ENCODE peak calls at places on chromosomes 2 and 18, in seven cellular contexts. One of them, this sample, is unnamed.

GRCh38 chr2:222598611-222599010 is 57.3 kb downstream of the FARSB start:
- DNase-seq in mesenchymal stem cell: no peak
- DNase-seq in tibial artery: no peak
- DNase-seq in pancreas: no peak
- DNase-seq in WERI-Rb-1: no peak
- DNase-seq in heart left ventricle: no peak
- DNase-seq in astrocyte: no peak
- DNase-seq in this sample: no peak

GRCh38 chr2:116132833-116133232 is 1681.7 kb upstream of the DDX18 start:
- DNase-seq in tibial artery: no peak
- DNase-seq in WERI-Rb-1: peak; percentile 32
- DNase-seq in pancreas: no peak
- DNase-seq in mesenchymal stem cell: no peak
- DNase-seq in astrocyte: no peak
- DNase-seq in heart left ventricle: no peak
- DNase-seq in this sample: no peak

GRCh38 chr18:76203552-76203951 is 291.5 kb downstream of the ZNF516 start:
- DNase-seq in WERI-Rb-1: no peak
- DNase-seq in heart left ventricle: no peak
- DNase-seq in pancreas: no peak
- DNase-seq in tibial artery: no peak
- DNase-seq in mesenchymal stem cell: no peak
- DNase-seq in astrocyte: peak; percentile 17
- DNase-seq in this sample: no peak

GRCh38 chr2:232502901-232503791 is 15.5 kb upstream of the ECEL1 start:
- DNase-seq in tibial artery: no peak
- DNase-seq in astrocyte: peak; percentile 22
- DNase-seq in WERI-Rb-1: no peak
- DNase-seq in pancreas: peak; percentile 16
- DNase-seq in mesenchymal stem cell: peak; percentile 37
- DNase-seq in heart left ventricle: no peak
- DNase-seq in this sample: peak; percentile 50

GRCh38 chr2:42102606-42103450 is 55.0 kb downstream of the PKDCC start:
- DNase-seq in WERI-Rb-1: no peak
- DNase-seq in heart left ventricle: peak; percentile 82
- DNase-seq in tibial artery: peak; percentile 78
- DNase-seq in astrocyte: peak; percentile 35
- DNase-seq in pancreas: peak; percentile 65
- DNase-seq in mesenchymal stem cell: no peak
- DNase-seq in this sample: peak; percentile 29

GRCh38 chr2:196482119-196483065 is 157.1 kb upstream of the CCDC150 start:
- DNase-seq in astrocyte: peak; percentile 55
- DNase-seq in pancreas: no peak
- DNase-seq in mesenchymal stem cell: peak; percentile 22
- DNase-seq in tibial artery: no peak
- DNase-seq in WERI-Rb-1: no peak
- DNase-seq in heart left ventricle: no peak
- DNase-seq in this sample: no peak

GRCh38 chr2:37344453-37345361 is at the start of gene QPCT:
- DNase-seq in astrocyte: peak; percentile 47
- DNase-seq in pancreas: peak; percentile 19
- DNase-seq in WERI-Rb-1: no peak
- DNase-seq in mesenchymal stem cell: peak; percentile 65
- DNase-seq in heart left ventricle: peak; percentile 47
- DNase-seq in tibial artery: peak; percentile 77
- DNase-seq in this sample: peak; percentile 53

GRCh38 chr2:238475034-238475433 is 48.3 kb downstream of the ASB1 start:
- DNase-seq in WERI-Rb-1: no peak
- DNase-seq in tibial artery: no peak
- DNase-seq in mesenchymal stem cell: no peak
- DNase-seq in pancreas: no peak
- DNase-seq in astrocyte: no peak
- DNase-seq in heart left ventricle: no peak
- DNase-seq in this sample: no peak

GRCh38 chr2:218005028-218005427 is 2.2 kb upstream of the TNS1 start:
- DNase-seq in astrocyte: no peak
- DNase-seq in mesenchymal stem cell: no peak
- DNase-seq in WERI-Rb-1: no peak
- DNase-seq in tibial artery: no peak
- DNase-seq in heart left ventricle: no peak
- DNase-seq in pancreas: no peak
- DNase-seq in this sample: no peak

GRCh38 chr18:62529597-62529996 is 6.8 kb downstream of the ZCCHC2 start:
- DNase-seq in pancreas: no peak
- DNase-seq in mesenchymal stem cell: no peak
- DNase-seq in astrocyte: no peak
- DNase-seq in heart left ventricle: no peak
- DNase-seq in WERI-Rb-1: no peak
- DNase-seq in tibial artery: no peak
- DNase-seq in this sample: no peak

GRCh38 chr2:55148269-55148668 is 83.8 kb downstream of the CLHC1 start:
- DNase-seq in mesenchymal stem cell: peak; percentile 84
- DNase-seq in tibial artery: no peak
- DNase-seq in heart left ventricle: no peak
- DNase-seq in astrocyte: no peak
- DNase-seq in pancreas: no peak
- DNase-seq in WERI-Rb-1: no peak
- DNase-seq in this sample: no peak

GRCh38 chr2:169141713-169142352 is 72.5 kb downstream of the DHRS9 start:
- DNase-seq in mesenchymal stem cell: peak; percentile 61
- DNase-seq in heart left ventricle: peak; percentile 39
- DNase-seq in tibial artery: no peak
- DNase-seq in astrocyte: peak; percentile 38
- DNase-seq in pancreas: peak; percentile 32
- DNase-seq in WERI-Rb-1: peak; percentile 54
- DNase-seq in this sample: peak; percentile 37

GRCh38 chr2:186946896-186947467 is 98.0 kb upstream of the ZSWIM2 start:
- DNase-seq in tibial artery: no peak
- DNase-seq in mesenchymal stem cell: no peak
- DNase-seq in heart left ventricle: no peak
- DNase-seq in WERI-Rb-1: no peak
- DNase-seq in pancreas: no peak
- DNase-seq in astrocyte: no peak
- DNase-seq in this sample: no peak

GRCh38 chr2:119700866-119701265 is 21.9 kb downstream of the TMEM177 start:
- DNase-seq in astrocyte: no peak
- DNase-seq in heart left ventricle: no peak
- DNase-seq in mesenchymal stem cell: no peak
- DNase-seq in pancreas: no peak
- DNase-seq in WERI-Rb-1: no peak
- DNase-seq in tibial artery: no peak
- DNase-seq in this sample: no peak

GRCh38 chr2:24870891-24871705 is 48.9 kb downstream of the ADCY3 start:
- DNase-seq in tibial artery: no peak
- DNase-seq in pancreas: no peak
- DNase-seq in astrocyte: no peak
- DNase-seq in WERI-Rb-1: no peak
- DNase-seq in mesenchymal stem cell: no peak
- DNase-seq in heart left ventricle: no peak
- DNase-seq in this sample: no peak

GRCh38 chr18:63022429-63023022 is 297.0 kb downstream of the BCL2 start:
- DNase-seq in tibial artery: no peak
- DNase-seq in heart left ventricle: no peak
- DNase-seq in mesenchymal stem cell: no peak
- DNase-seq in astrocyte: no peak
- DNase-seq in WERI-Rb-1: no peak
- DNase-seq in pancreas: no peak
- DNase-seq in this sample: no peak

GRCh38 chr2:128791120-128791982 is 472.7 kb upstream of the HS6ST1 start:
- DNase-seq in pancreas: no peak
- DNase-seq in WERI-Rb-1: no peak
- DNase-seq in heart left ventricle: no peak
- DNase-seq in astrocyte: no peak
- DNase-seq in mesenchymal stem cell: no peak
- DNase-seq in tibial artery: no peak
- DNase-seq in this sample: no peak

GRCh38 chr2:38374978-38375377 is 2.1 kb downstream of the ATL2 start:
- DNase-seq in mesenchymal stem cell: peak; percentile 31
- DNase-seq in astrocyte: no peak
- DNase-seq in pancreas: no peak
- DNase-seq in tibial artery: no peak
- DNase-seq in WERI-Rb-1: no peak
- DNase-seq in heart left ventricle: no peak
- DNase-seq in this sample: no peak
- H3K4me3 ChIP-seq in mesenchymal stem cell: no peak overlapping the region
- H3K4me3 ChIP-seq in astrocyte: no peak overlapping the region
- H3K4me3 ChIP-seq in pancreas: no peak overlapping the region
- H3K4me3 ChIP-seq in tibial artery: peak overlapping the region; percentile 96
- H3K4me3 ChIP-seq in WERI-Rb-1: no peak overlapping the region
- H3K4me3 ChIP-seq in heart left ventricle: peak overlapping the region; percentile 93
- H3K4me3 ChIP-seq in this sample: no peak overlapping the region

GRCh38 chr2:9211496-9211895 is 4.9 kb downstream of the ASAP2 start:
- DNase-seq in tibial artery: no peak
- DNase-seq in WERI-Rb-1: no peak
- DNase-seq in pancreas: no peak
- DNase-seq in astrocyte: no peak
- DNase-seq in heart left ventricle: peak; percentile 60
- DNase-seq in mesenchymal stem cell: no peak
- DNase-seq in this sample: no peak
- H3K27ac ChIP-seq in tibial artery: peak overlapping the region; percentile 91
- H3K27ac ChIP-seq in WERI-Rb-1: no peak overlapping the region
- H3K27ac ChIP-seq in pancreas: peak overlapping the region; percentile 63
- H3K27ac ChIP-seq in astrocyte: no peak overlapping the region
- H3K27ac ChIP-seq in heart left ventricle: no peak overlapping the region
- H3K27ac ChIP-seq in mesenchymal stem cell: no peak overlapping the region
- H3K27ac ChIP-seq in this sample: no peak overlapping the region

GRCh38 chr2:28395334-28396061 is 2.8 kb downstream of the FOSL2 start:
- DNase-seq in heart left ventricle: no peak
- DNase-seq in astrocyte: peak; percentile 59
- DNase-seq in tibial artery: peak; percentile 83
- DNase-seq in WERI-Rb-1: no peak
- DNase-seq in pancreas: peak; percentile 39
- DNase-seq in mesenchymal stem cell: peak; percentile 90
- DNase-seq in this sample: peak; percentile 46

GRCh38 chr2:28393115-28393836 is 618 bp downstream of the FOSL2 start:
- DNase-seq in WERI-Rb-1: peak; percentile 72
- DNase-seq in heart left ventricle: peak; percentile 80
- DNase-seq in mesenchymal stem cell: peak; percentile 73
- DNase-seq in pancreas: peak; percentile 73
- DNase-seq in tibial artery: peak; percentile 86
- DNase-seq in astrocyte: peak; percentile 47
- DNase-seq in this sample: peak; percentile 37

GRCh38 chr2:28397043-28397381 is 4.4 kb downstream of the FOSL2 start:
- DNase-seq in mesenchymal stem cell: no peak
- DNase-seq in astrocyte: no peak
- DNase-seq in heart left ventricle: no peak
- DNase-seq in tibial artery: no peak
- DNase-seq in WERI-Rb-1: no peak
- DNase-seq in pancreas: no peak
- DNase-seq in this sample: no peak

GRCh38 chr2:28394331-28394877 is 1.7 kb downstream of the FOSL2 start:
- DNase-seq in heart left ventricle: peak; percentile 65
- DNase-seq in astrocyte: peak; percentile 56
- DNase-seq in tibial artery: peak; percentile 81
- DNase-seq in WERI-Rb-1: no peak
- DNase-seq in mesenchymal stem cell: peak; percentile 78
- DNase-seq in pancreas: peak; percentile 61
- DNase-seq in this sample: no peak

DNA sequence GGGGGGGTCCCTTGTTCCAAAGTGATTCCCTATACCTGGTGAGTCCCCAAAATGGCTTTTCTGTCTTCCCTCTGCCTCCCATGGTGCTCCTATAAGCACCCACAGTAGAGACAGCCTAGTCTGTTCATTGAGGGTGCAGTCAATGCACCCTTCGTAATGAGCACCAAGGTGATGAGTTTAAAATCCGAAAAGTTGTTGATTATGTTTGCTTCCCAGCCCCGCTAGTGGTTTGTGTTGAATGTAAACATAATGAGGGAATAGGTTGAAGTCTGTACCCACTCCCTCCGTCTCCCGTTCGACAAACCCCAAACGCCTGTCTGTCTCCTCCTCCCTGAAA is 2.3 kb downstream of the FOSL2 start:
- DNase-seq in astrocyte: no peak
- DNase-seq in WERI-Rb-1: no peak
- DNase-seq in heart left ventricle: no peak
- DNase-seq in tibial artery: no peak
- DNase-seq in pancreas: no peak
- DNase-seq in mesenchymal stem cell: no peak
- DNase-seq in this sample: no peak
- H3K4me3 ChIP-seq in astrocyte: peak overlapping the region; percentile 82
- H3K4me3 ChIP-seq in WERI-Rb-1: no peak overlapping the region
- H3K4me3 ChIP-seq in heart left ventricle: peak overlapping the region; percentile 95
- H3K4me3 ChIP-seq in tibial artery: peak overlapping the region; percentile 97
- H3K4me3 ChIP-seq in pancreas: peak overlapping the region; percentile 71
- H3K4me3 ChIP-seq in mesenchymal stem cell: peak overlapping the region; percentile 87
- H3K4me3 ChIP-seq in this sample: peak overlapping the region; percentile 56

DNA sequence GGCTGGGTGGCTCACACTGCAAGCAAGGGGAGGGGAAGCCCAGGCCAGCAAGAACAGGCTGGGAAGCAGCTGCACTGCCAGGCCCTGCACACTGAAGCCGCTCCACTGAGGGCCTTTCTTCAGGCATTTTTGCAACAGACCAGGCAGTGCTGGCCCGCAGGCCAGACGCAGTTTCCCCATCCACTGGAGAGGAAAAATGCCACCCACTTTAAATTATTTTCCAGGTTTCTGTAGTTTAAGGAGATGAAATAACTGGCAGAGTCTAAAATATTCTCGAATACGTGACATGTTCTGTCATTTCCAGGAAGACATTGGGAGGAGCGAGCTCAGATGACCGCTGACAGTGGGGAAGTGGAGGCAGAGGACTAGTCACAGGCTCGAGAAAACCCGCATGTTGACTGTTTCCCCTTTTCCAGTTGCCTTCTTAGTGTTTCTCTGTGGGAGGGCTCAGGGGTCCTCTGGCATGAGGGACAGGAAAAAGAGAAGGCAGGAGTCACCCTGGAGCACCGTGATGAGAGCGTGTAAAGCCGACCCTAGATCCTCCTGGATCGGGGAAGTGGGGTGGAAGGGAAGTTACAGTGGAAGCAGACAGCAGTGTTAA is 53.3 kb upstream of the B3GNT7 start:
- DNase-seq in tibial artery: peak; percentile 54
- DNase-seq in heart left ventricle: no peak
- DNase-seq in pancreas: no peak
- DNase-seq in mesenchymal stem cell: no peak
- DNase-seq in WERI-Rb-1: no peak
- DNase-seq in astrocyte: no peak
- DNase-seq in this sample: no peak
- H3K27ac ChIP-seq in tibial artery: no peak overlapping the region
- H3K27ac ChIP-seq in heart left ventricle: no peak overlapping the region
- H3K27ac ChIP-seq in pancreas: peak overlapping the region; percentile 10
- H3K27ac ChIP-seq in mesenchymal stem cell: no peak overlapping the region
- H3K27ac ChIP-seq in WERI-Rb-1: no peak overlapping the region
- H3K27ac ChIP-seq in astrocyte: no peak overlapping the region
- H3K27ac ChIP-seq in this sample: no peak overlapping the region

This sample was measured in CD8-positive, alpha-beta memory T cell.